ENCODE peak calls at places on chromosomes 6 and 20, in nine cellular contexts. U, G, M, T, W, E, R, P and X are unnamed samples.

GRCh38 chr20:45157977-45158376 is 16.7 kb upstream of the PI3 start:
- DNase-seq in U (peak), P (no peak), M (no peak), T (peak), W (peak), R (peak), E (no peak), G (peak), X (no peak)

GRCh38 chr6:43809417-43810305 is 39.6 kb downstream of the VEGFA start:
- DNase-seq in R (peak), T (no peak), U (peak), P (no peak), G (peak), W (peak), M (no peak), E (no peak), X (no peak)

GRCh38 chr20:25540273-25540672 is 45.1 kb downstream of the NINL start:
- DNase-seq in M (no peak), P (no peak), T (no peak), W (no peak), G (peak), U (peak), R (no peak), E (no peak), X (peak)

GRCh38 chr6:36130672-36131516 is 581 bp downstream of the MAPK13 start:
- DNase-seq in G (peak), M (peak), P (no peak), R (no peak), W (peak), U (peak), T (no peak), E (peak), X (peak)

GRCh38 chr20:43975096-43975768 is 60.6 kb downstream of the TOX2 start:
- DNase-seq in M (no peak), R (peak), W (peak), P (no peak), E (no peak), G (peak), T (peak), U (peak), X (no peak)

GRCh38 chr6:79750806-79751205 is 119.7 kb downstream of the SH3BGRL2 start:
- DNase-seq in G (no peak), M (no peak), U (no peak), T (no peak), E (no peak), P (no peak), W (no peak), R (peak), X (no peak)

GRCh38 chr20:7207186-7207585 is 439.7 kb downstream of the BMP2 start:
- DNase-seq in G (peak), M (no peak), W (peak), T (no peak), R (no peak), U (peak), E (no peak), P (no peak), X (no peak)

GRCh38 chr6:105459049-105459448 is 56.2 kb upstream of the PREP start:
- DNase-seq in P (no peak), T (peak), G (peak), E (no peak), W (no peak), U (peak), R (peak), M (peak), X (no peak)

GRCh38 chr6:142292191-142292924 is 9.4 kb upstream of the ADGRG6 start:
- DNase-seq in G (no peak), E (no peak), R (no peak), M (no peak), W (no peak), T (no peak), U (no peak), P (no peak), X (no peak)

GRCh38 chr20:36096404-36096799 is 58.1 kb upstream of the EPB41L1 start:
- DNase-seq in R (no peak), W (peak), G (no peak), T (no peak), E (no peak), P (no peak), M (no peak), U (no peak), X (no peak)

GRCh38 chr6:56729719-56730118 is 87.0 kb upstream of the DST start:
- DNase-seq in G (peak), P (no peak), R (peak), T (peak), U (peak), W (peak), E (no peak), M (no peak), X (no peak)

GRCh38 chr6:108565091-108565766 is 4.5 kb downstream of the FOXO3 start:
- DNase-seq in G (peak), M (no peak), E (no peak), U (peak), W (no peak), R (no peak), P (no peak), T (no peak), X (no peak)

GRCh38 chr6:82017773-82018172 is 229.8 kb downstream of the IBTK start:
- DNase-seq in M (no peak), T (no peak), E (no peak), U (no peak), W (no peak), P (no peak), R (no peak), G (no peak), X (no peak)

GRCh38 chr20:4563534-4563933 is 158.2 kb upstream of the PRND start:
- DNase-seq in P (no peak), M (no peak), G (peak), E (no peak), W (peak), R (peak), T (no peak), U (peak), X (peak)

GRCh38 chr20:60749804-60750602 is 502.1 kb upstream of the CDH4 start:
- DNase-seq in T (no peak), M (no peak), G (no peak), U (no peak), W (no peak), R (no peak), E (no peak), P (no peak), X (no peak)

GRCh38 chr20:34708621-34709043 is 4.5 kb downstream of the TP53INP2 start:
- DNase-seq in T (no peak), R (no peak), U (peak), E (peak), W (peak), P (peak), G (peak), M (no peak), X (peak)

DNA sequence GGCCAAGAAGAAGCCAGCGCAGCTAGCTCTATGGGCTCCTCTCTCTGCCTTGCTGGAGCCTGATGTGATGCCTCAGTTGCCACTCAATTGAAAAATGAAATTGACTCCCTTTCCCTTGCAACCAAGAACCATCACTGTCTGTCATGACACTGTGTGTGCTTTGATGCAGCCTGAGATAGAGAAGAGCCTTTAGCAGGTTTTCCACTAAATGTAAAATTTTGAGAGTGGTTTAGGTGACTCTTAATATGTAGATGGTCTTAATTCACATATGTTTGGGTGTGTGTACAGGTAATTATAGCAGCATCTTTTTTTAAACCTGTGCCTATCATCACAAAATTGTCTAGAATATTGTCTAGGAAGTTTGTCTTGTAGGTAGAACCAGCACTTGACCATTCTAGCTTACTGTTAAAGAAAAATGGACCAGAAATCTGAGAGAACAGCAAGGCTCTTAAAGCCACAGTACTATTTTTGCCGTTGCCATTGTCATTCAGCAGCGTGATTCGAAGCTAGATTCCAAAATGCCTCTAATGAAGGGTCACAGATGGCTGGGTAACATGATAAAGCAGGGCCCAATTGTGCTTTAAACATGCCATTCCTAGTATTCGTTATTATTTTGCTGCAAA is 1.3 kb downstream of the ARFGEF3 start:
- DNase-seq in W (no peak), M (no peak), P (no peak), E (no peak), G (no peak), U (no peak), R (no peak), T (no peak), X (no peak)
- H3K4me3 ChIP-seq in W (no peak), M (no peak), P (no peak), E (no peak), G (peak), U (no peak), R (no peak), T (peak), X (no peak)

GRCh38 chr20:59604770-59605665 is 678 bp downstream of the PHACTR3 start:
- DNase-seq in P (no peak), U (peak), E (no peak), G (no peak), M (no peak), R (no peak), T (no peak), W (no peak), X (peak)
- H3K4me3 ChIP-seq in P (peak), U (no peak), E (no peak), G (no peak), M (no peak), R (no peak), T (no peak), W (no peak), X (peak)

GRCh38 chr20:58308680-58309527 is 611 bp upstream of the RAB22A start:
- DNase-seq in E (peak), P (peak), G (peak), U (peak), R (peak), T (no peak), W (peak), M (no peak), X (peak)

GRCh38 chr20:58307270-58307669 is 2.2 kb upstream of the RAB22A start:
- DNase-seq in U (no peak), M (no peak), E (no peak), T (no peak), P (no peak), W (no peak), G (no peak), R (no peak), X (no peak)

GRCh38 chr20:58306421-58307261 is 2.9 kb upstream of the RAB22A start:
- DNase-seq in P (peak), U (peak), G (peak), T (peak), E (peak), M (peak), R (peak), W (peak), X (no peak)

GRCh38 chr20:58309607-58310290 is at the start of gene RAB22A:
- DNase-seq in E (peak), R (peak), W (peak), U (peak), P (peak), M (peak), G (peak), T (peak), X (peak)

DNA sequence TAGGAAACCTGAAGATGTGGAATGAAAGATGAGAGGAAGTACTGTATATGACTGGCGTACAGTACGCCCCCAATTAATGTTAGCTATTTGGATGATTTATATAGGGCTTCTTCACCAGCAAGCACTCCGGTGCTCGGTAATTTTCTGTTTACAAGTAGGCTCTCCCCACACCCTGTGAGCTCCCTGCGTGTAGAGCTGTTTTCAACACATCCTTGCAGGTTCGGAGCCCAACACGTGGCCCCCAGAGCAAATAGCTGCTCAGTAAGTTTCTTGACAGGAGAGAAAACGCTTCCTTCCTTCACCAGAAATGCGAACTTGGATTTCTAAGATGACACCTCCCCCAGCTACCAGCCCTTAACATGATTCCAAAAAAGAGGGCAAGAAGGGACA is 1.2 kb upstream of the RAB22A start:
- DNase-seq in W (no peak), M (no peak), R (no peak), P (no peak), U (no peak), T (no peak), G (no peak), E (no peak), X (no peak)
- H3K4me3 ChIP-seq in W (no peak), M (peak), R (peak), P (peak), U (peak), T (peak), G (peak), E (peak), X (no peak)

GRCh38 chr20:17573493-17573892 is 3.6 kb downstream of the DSTN start:
- DNase-seq in E (no peak), P (no peak), U (no peak), M (no peak), G (no peak), W (no peak), T (no peak), R (no peak), X (no peak)

GRCh38 chr20:17579369-17580039 is 9.6 kb downstream of the DSTN start:
- DNase-seq in M (no peak), P (no peak), T (no peak), E (no peak), R (no peak), W (no peak), G (peak), U (peak), X (no peak)

GRCh38 chr20:17580905-17581304 is 11.0 kb downstream of the DSTN start:
- DNase-seq in M (no peak), P (no peak), T (no peak), U (no peak), G (no peak), R (no peak), W (no peak), E (no peak), X (no peak)

GRCh38 chr20:17571967-17572638 is 2.2 kb downstream of the DSTN start:
- DNase-seq in U (no peak), E (no peak), T (no peak), M (no peak), G (peak), P (no peak), W (no peak), R (no peak), X (no peak)

GRCh38 chr20:17576215-17576614 is 6.3 kb downstream of the DSTN start:
- DNase-seq in W (no peak), E (no peak), M (no peak), P (no peak), G (no peak), U (no peak), T (no peak), R (no peak), X (no peak)
- H3K4me3 ChIP-seq in W (no peak), E (peak), M (no peak), P (no peak), G (no peak), U (no peak), T (no peak), R (no peak), X (no peak)

DNA sequence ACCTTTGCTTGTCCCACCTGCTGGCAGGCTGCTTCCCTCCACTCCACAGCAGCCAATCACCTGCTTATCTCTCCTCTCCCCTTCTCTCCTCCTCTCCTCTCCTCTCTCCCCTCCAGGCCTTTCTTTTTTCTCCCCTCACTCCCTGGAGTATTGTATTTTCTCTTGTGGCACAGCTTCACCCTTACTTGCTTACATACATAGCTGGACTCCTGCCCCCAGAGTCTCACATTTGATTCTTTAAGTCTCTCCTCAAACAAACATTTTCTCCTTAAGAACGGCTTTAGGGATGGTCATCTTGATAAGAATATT is 3.6 kb upstream of the LY86 start:
- DNase-seq in W (no peak), E (no peak), T (no peak), M (no peak), P (no peak), G (no peak), U (no peak), R (no peak), X (no peak)
- H3K4me3 ChIP-seq in W (no peak), E (no peak), T (no peak), M (no peak), P (no peak), G (no peak), U (no peak), R (no peak), X (no peak)

GRCh38 chr6:99522531-99522930 is 7.3 kb upstream of the USP45 start:
- DNase-seq in U (peak), P (no peak), M (no peak), G (no peak), R (peak), E (no peak), T (no peak), W (peak), X (no peak)
- H3K4me3 ChIP-seq in U (no peak), P (no peak), M (no peak), G (no peak), R (no peak), E (no peak), T (no peak), W (no peak), X (no peak)

DNA sequence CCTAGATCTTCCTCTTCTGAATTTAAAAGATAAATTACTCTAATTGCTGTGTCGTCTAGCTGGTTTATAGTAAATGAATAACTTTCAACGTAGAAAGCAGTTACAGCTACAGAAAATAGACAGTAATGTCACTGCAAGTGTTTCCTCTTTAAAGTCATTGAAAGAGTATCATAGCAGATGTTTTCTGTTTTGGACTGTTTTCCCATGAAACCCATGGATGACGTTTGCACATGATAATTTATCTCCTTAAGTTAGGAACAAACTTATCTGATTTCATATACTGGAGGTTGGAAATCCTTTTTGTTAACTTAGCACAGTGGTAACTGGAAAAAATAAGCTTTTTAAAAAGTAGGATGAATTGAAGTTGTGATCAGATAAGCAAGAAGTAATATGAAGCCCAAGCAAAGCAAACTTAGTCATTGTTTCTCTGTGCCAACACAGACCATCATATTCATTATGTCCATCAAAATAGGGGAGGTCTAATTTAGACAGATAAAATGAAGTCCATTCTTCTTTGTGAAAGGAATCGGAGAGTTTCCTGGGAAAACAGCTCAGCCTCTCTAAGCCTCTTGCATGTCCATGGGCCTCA is 61.6 kb downstream of the PLCB4 start:
- DNase-seq in P (no peak), M (no peak), G (no peak), R (no peak), E (no peak), U (no peak), T (no peak), W (peak), X (no peak)
- H3K4me3 ChIP-seq in P (no peak), M (no peak), G (no peak), R (no peak), E (no peak), U (no peak), T (no peak), W (no peak), X (no peak)

GRCh38 chr6:90285611-90286381 is 10.8 kb downstream of the BACH2 start:
- DNase-seq in T (peak), E (peak), W (peak), R (peak), P (peak), M (peak), U (peak), G (peak), X (no peak)
- H3K4me3 ChIP-seq in T (no peak), E (no peak), W (no peak), R (peak), P (no peak), M (peak), U (no peak), G (peak), X (peak)

GRCh38 chr6:7203939-7204338 is 96.2 kb downstream of the RREB1 start:
- DNase-seq in R (no peak), U (no peak), W (no peak), T (no peak), P (no peak), G (no peak), M (no peak), E (no peak), X (no peak)
- H3K4me3 ChIP-seq in R (no peak), U (no peak), W (no peak), T (no peak), P (no peak), G (no peak), M (no peak), E (no peak), X (no peak)

GRCh38 chr6:74598473-74599393 is 607.1 kb downstream of the COL12A1 start:
- DNase-seq in E (no peak), U (peak), P (no peak), T (no peak), M (no peak), W (no peak), R (no peak), G (peak), X (no peak)
- H3K4me3 ChIP-seq in E (no peak), U (no peak), P (no peak), T (no peak), M (no peak), W (no peak), R (no peak), G (no peak), X (no peak)